ENCODE peak calls at places on chromosome 11, in eight cellular contexts. D is hepatocyte; F is astrocyte of the cerebellum; E is effector CD4-positive, alpha-beta T cell; Y is dorsolateral prefrontal cortex; K is stimulated activated CD4-positive, alpha-beta T cell treated with anti-CD3 and anti-CD28 coated beads, Interleukin-1b, Interleukin-23, amount 100 ng/mL, for 1 hour; G is GM10248; N is uterus. R is an unnamed sample.

GRCh38 chr11:19766810-19767209 is 54.2 kb downstream of the NAV2 start:
- DNase-seq in E (no peak), Y (no peak), N (no peak), D (no peak), F (no peak), K (no peak), G (no peak), R (no peak)

GRCh38 chr11:69699213-69699612 is 4.6 kb downstream of the FGF19 start:
- DNase-seq in F (no peak), E (no peak), K (no peak), N (no peak), G (no peak), Y (no peak), D (no peak), R (no peak)

GRCh38 chr11:126963603-126964353 is 36.8 kb downstream of the KIRREL3 start:
- DNase-seq in Y (no peak), E (no peak), K (no peak), N (no peak), F (peak), D (no peak), G (no peak), R (no peak)

GRCh38 chr11:62857541-62857982 is 18.2 kb upstream of the WDR74 start:
- DNase-seq in E (no peak), D (no peak), Y (no peak), G (no peak), K (no peak), F (no peak), N (no peak), R (peak)

GRCh38 chr11:128424867-128425285 is 162.5 kb downstream of the ETS1 start:
- DNase-seq in G (no peak), K (no peak), E (no peak), Y (no peak), N (peak), F (no peak), D (peak), R (peak)

GRCh38 chr11:2742611-2743426 is 43.0 kb upstream of the KCNQ1OT1 start:
- DNase-seq in K (no peak), E (no peak), N (peak), D (no peak), F (no peak), G (no peak), Y (peak), R (peak)

GRCh38 chr11:18225906-18226305 is 10.7 kb downstream of the SAA4 start:
- DNase-seq in D (no peak), F (no peak), Y (no peak), K (no peak), N (no peak), E (no peak), G (no peak), R (no peak)

GRCh38 chr11:111944651-111945051 is 7.5 kb downstream of the DIXDC1 start:
- DNase-seq in K (no peak), Y (no peak), E (no peak), F (peak), N (no peak), G (no peak), D (no peak), R (no peak)

GRCh38 chr11:14578551-14578956 is 58.4 kb upstream of the PSMA1 start:
- DNase-seq in F (no peak), N (no peak), D (peak), E (peak), G (peak), Y (no peak), K (no peak), R (no peak)

GRCh38 chr11:7353100-7353499 is 101.4 kb downstream of the SYT9 start:
- DNase-seq in Y (no peak), K (no peak), N (no peak), E (no peak), D (peak), F (no peak), G (peak), R (peak)

GRCh38 chr11:17366491-17366890 is 14.9 kb downstream of the NCR3LG1 start:
- DNase-seq in Y (no peak), N (no peak), E (no peak), D (no peak), G (no peak), F (no peak), K (no peak), R (peak)